ENCODE peak calls at places on chromosomes 11 and 22, in seven cellular contexts. Z is mammary epithelial cell, Y is body of pancreas, B is neural progenitor cell, J is uterus, N is tibial artery, U is pancreas. Q is an unnamed sample.

GRCh38 chr11:68040121-68040956 is 1.5 kb downstream of the TCIRG1 start:
- DNase-seq in B (peak; percentile 45), N (peak; percentile 84), Z (no peak), U (peak; percentile 87), Y (peak; percentile 77), J (peak; percentile 65), Q (peak; percentile 77)

GRCh38 chr11:126190792-126191191 is 20.7 kb downstream of the RPUSD4 start:
- DNase-seq in B (no peak), U (no peak), Y (no peak), J (no peak), N (no peak), Z (peak; percentile 19), Q (no peak)

GRCh38 chr22:47110817-47111443 is 348.5 kb downstream of the TBC1D22A start:
- DNase-seq in Z (no peak), N (no peak), Y (no peak), J (peak; percentile 68), U (no peak), B (no peak), Q (no peak)

GRCh38 chr11:103294516-103294915 is 185.3 kb downstream of the DYNC2H1 start:
- DNase-seq in B (no peak), U (no peak), N (no peak), Z (peak; percentile 85), Y (no peak), J (no peak), Q (no peak)

GRCh38 chr11:113681282-113681681 is 24.8 kb downstream of the TMPRSS5 start:
- DNase-seq in B (no peak), Z (no peak), Y (no peak), U (no peak), J (no peak), N (no peak), Q (no peak)

GRCh38 chr11:13303668-13304649 is 26.4 kb downstream of the BMAL1 start:
- DNase-seq in B (no peak), Z (no peak), U (no peak), Y (no peak), N (peak; percentile 29), J (no peak), Q (no peak)

GRCh38 chr11:57513911-57514537 is 1.5 kb downstream of the SLC43A1 start:
- DNase-seq in U (peak; percentile 90), B (peak; percentile 63), Z (no peak), J (peak; percentile 40), Y (peak; percentile 70), N (peak; percentile 56), Q (peak; percentile 25)

GRCh38 chr11:76590631-76590950 is 80.0 kb downstream of the LRRC32 start:
- DNase-seq in Z (no peak), Y (no peak), J (no peak), B (no peak), U (no peak), N (no peak), Q (no peak)

GRCh38 chr11:108906329-108906728 is 241.5 kb downstream of the DDX10 start:
- DNase-seq in Z (peak; percentile 68), N (no peak), U (no peak), B (no peak), Y (no peak), J (no peak), Q (no peak)

GRCh38 chr22:37607912-37608476 is 640 bp upstream of the GGA1 start:
- DNase-seq in Y (no peak), J (no peak), B (no peak), U (no peak), N (no peak), Z (no peak), Q (no peak)

GRCh38 chr11:69166186-69167115 is 10.7 kb downstream of the SMIM38 start:
- DNase-seq in B (peak; percentile 34), Z (peak; percentile 83), U (no peak), Y (peak; percentile 22), N (peak; percentile 26), J (peak; percentile 46), Q (peak; percentile 65)

GRCh38 chr11:69000831-69001245 is 12.2 kb downstream of the MRGPRF start:
- DNase-seq in J (peak; percentile 75), U (peak; percentile 14), B (no peak), Y (peak; percentile 44), N (peak; percentile 79), Z (peak; percentile 79), Q (no peak)

GRCh38 chr22:35728639-35729308 is 11.1 kb downstream of the APOL5 start:
- DNase-seq in Z (peak; percentile 73), N (no peak), Y (peak; percentile 76), U (peak; percentile 79), B (no peak), J (no peak), Q (no peak)

GRCh38 chr11:7892059-7892699 is 38.9 kb downstream of the OR10A6 start:
- DNase-seq in J (no peak), B (no peak), Z (no peak), N (no peak), U (no peak), Y (no peak), Q (no peak)

GRCh38 chr11:25734592-25735211 is 597.2 kb upstream of the ANO3 start:
- DNase-seq in B (peak; percentile 65), U (no peak), N (no peak), Z (peak; percentile 21), Y (no peak), J (no peak), Q (no peak)

GRCh38 chr11:5689551-5689983 is at the start of gene TRIM22:
- DNase-seq in U (no peak), Z (peak; percentile 75), N (peak; percentile 39), J (peak; percentile 44), Y (no peak), B (peak; percentile 43), Q (peak; percentile 61)

GRCh38 chr22:46107089-46107664 is 43.1 kb upstream of the PPARA start:
- DNase-seq in U (peak; percentile 97), B (no peak), N (no peak), Z (peak; percentile 64), J (peak; percentile 66), Y (peak; percentile 96), Q (no peak)

GRCh38 chr11:46827995-46828394 is 18.1 kb downstream of the CKAP5 start:
- DNase-seq in B (no peak), U (no peak), N (no peak), Y (no peak), Z (no peak), J (no peak), Q (no peak)

GRCh38 chr11:59776210-59777066 is 21.3 kb downstream of the STX3 start:
- DNase-seq in B (no peak), N (no peak), J (no peak), Y (peak; percentile 31), U (no peak), Z (peak; percentile 93), Q (no peak)

GRCh38 chr11:92941676-92942571 is 27.5 kb upstream of the MTNR1B start:
- DNase-seq in B (peak; percentile 33), Z (peak; percentile 33), U (no peak), Y (peak; percentile 18), N (no peak), J (no peak), Q (no peak)

GRCh38 chr11:113906038-113906437 is 1.4 kb downstream of the HTR3B start:
- DNase-seq in Y (peak; percentile 42), Z (no peak), B (peak; percentile 76), N (no peak), J (no peak), U (no peak), Q (no peak)

GRCh38 chr11:123144707-123145106 is 50.3 kb downstream of the CLMP start:
- DNase-seq in Z (no peak), B (no peak), U (no peak), J (no peak), N (no peak), Y (no peak), Q (no peak)
- H3K9me3 ChIP-seq in Z (no peaks in the 10 kb centered on the region), B (no peaks in the 10 kb centered on the region), U (no peaks in the 10 kb centered on the region), J (no peaks in the 10 kb centered on the region), N (no peaks in the 10 kb centered on the region), Y (no peaks in the 10 kb centered on the region), Q (no peaks in the 10 kb centered on the region)

GRCh38 chr11:44538375-44539054 is 26.9 kb upstream of the CD82 start:
- DNase-seq in Y (peak; percentile 74), J (peak; percentile 81), U (peak; percentile 87), N (peak; percentile 63), Z (peak; percentile 49), B (peak; percentile 86), Q (peak; percentile 79)
- H3K9me3 ChIP-seq in Y (no peaks in the 10 kb centered on the region), J (no peaks in the 10 kb centered on the region), U (no peaks in the 10 kb centered on the region), N (no peaks in the 10 kb centered on the region), Z (no peaks in the 10 kb centered on the region), B (no peaks in the 10 kb centered on the region), Q (no peaks in the 10 kb centered on the region)

GRCh38 chr11:70739091-70739490 is 340.8 kb downstream of the CTTN start:
- DNase-seq in U (no peak), B (no peak), Z (no peak), J (no peak), Y (no peak), N (no peak), Q (no peak)

GRCh38 chr11:70736461-70736860 is 338.1 kb downstream of the CTTN start:
- DNase-seq in N (no peak), B (no peak), Z (no peak), Y (no peak), J (no peak), U (no peak), Q (no peak)

GRCh38 chr11:70736937-70737640 is 338.8 kb downstream of the CTTN start:
- DNase-seq in Y (no peak), B (no peak), Z (no peak), U (no peak), N (no peak), J (no peak), Q (no peak)

GRCh38 chr11:70738661-70739060 is 340.3 kb downstream of the CTTN start:
- DNase-seq in Y (no peak), J (no peak), U (no peak), Z (no peak), N (no peak), B (no peak), Q (no peak)

DNA sequence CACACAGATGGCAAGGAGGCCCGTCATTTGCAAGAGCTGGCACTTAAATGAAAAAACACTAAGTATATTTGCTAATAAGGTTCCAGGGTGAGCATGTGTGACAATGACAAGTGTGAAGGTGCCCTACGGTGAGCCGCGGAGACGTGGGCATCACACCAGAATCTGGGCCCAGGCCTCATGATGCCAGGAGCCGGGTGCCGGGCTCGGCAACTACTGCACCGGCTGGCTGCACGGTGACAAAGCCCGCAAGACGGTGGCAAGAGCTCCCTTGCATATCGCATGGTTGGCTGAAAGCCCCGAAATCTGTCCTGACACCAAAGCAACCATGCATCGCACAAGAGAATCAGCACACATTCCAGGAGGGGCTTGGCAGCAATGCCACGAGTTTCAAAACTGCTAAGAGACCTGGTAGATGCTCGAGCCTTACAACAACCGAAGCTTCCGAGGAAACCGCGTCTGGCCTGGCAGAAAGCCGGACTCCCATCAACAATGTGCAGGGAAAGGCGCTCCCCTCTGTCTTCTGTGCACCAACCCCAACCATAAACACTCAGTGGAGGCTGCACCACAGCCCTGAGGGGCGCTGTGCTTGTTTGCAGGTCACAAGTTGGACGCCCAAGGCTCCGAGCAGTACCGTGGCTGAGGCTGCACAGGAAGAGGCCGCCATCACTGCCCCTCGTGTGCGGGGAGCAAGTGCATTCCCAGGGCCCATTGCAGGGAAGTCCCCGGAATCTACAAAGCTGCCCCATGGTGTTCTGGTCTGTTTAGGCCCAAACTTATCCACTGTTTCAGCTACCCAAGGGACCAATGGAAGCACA is 339.7 kb downstream of the CTTN start:
- DNase-seq in U (no peak), J (no peak), N (no peak), Y (no peak), B (no peak), Z (no peak), Q (no peak)
- H3K9me3 ChIP-seq in U (no peaks in the 10 kb centered on the region), J (no peaks in the 10 kb centered on the region), N (no peaks in the 10 kb centered on the region), Y (no peaks in the 10 kb centered on the region), B (no peaks in the 10 kb centered on the region), Z (peaks cover 11% of the 10 kb centered on the region), Q (no peaks in the 10 kb centered on the region)

DNA sequence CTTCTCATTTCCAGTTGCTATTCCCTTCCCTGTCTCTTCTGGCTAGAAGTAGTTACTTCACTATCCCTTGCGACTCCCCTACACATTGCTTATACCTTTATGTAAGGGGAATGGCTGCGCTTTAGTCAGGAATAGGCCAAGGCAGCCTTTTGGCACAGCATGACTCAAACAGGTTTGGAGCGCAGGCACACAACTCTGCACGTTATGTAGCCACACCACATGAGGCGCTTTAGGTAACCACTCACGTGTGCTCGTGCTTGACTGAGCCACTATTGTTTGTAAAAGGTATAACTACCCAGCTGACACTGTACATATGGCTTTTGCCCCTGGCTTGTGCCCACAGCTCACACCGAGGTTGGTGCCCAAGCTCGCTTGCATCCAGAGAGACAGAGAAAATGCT is 46.7 kb upstream of the LIPT2 start:
- DNase-seq in J (no peak), N (no peak), B (no peak), Y (no peak), U (no peak), Z (no peak), Q (no peak)
- H3K9me3 ChIP-seq in J (no peaks in the 10 kb centered on the region), N (peaks cover 9% of the 10 kb centered on the region), B (no peaks in the 10 kb centered on the region), Y (peaks cover 10% of the 10 kb centered on the region), U (no peaks in the 10 kb centered on the region), Z (peaks cover 11% of the 10 kb centered on the region), Q (peaks cover 30% of the 10 kb centered on the region)

Q was measured in heart right ventricle.